ENCODE peak calls at places on chromosomes 2 and 18, in eight cellular contexts. S, X, Q, D, Z, R, P and V are unnamed samples.

GRCh38 chr18:5967007-5967406 is 71.7 kb upstream of the TMEM200C start:
- DNase-seq in D (no peak), S (no peak), X (no peak), R (no peak), Z (no peak), Q (no peak), P (no peak), V (no peak)

GRCh38 chr2:207694811-207695281 is 16.6 kb upstream of the CCNYL1 start:
- DNase-seq in X (no peak), P (no peak), Q (no peak), D (no peak), R (no peak), S (no peak), Z (no peak), V (no peak)

GRCh38 chr18:8491516-8491915 is 117.7 kb upstream of the RAB12 start:
- DNase-seq in X (no peak), S (no peak), D (no peak), R (no peak), Z (no peak), P (no peak), Q (no peak), V (no peak)

GRCh38 chr2:218423584-218423983 is 4.7 kb downstream of the VIL1 start:
- DNase-seq in D (no peak), P (no peak), S (no peak), R (no peak), Z (no peak), Q (no peak), X (no peak), V (no peak)

GRCh38 chr2:134412639-134412999 is 158.7 kb downstream of the MGAT5 start:
- DNase-seq in D (no peak), Z (no peak), S (no peak), P (no peak), R (no peak), Q (no peak), X (no peak), V (no peak)

GRCh38 chr2:27485496-27485895 is 4.0 kb downstream of the IFT172 start:
- DNase-seq in Q (no peak), R (no peak), Z (no peak), P (no peak), X (no peak), D (no peak), S (no peak), V (no peak)

GRCh38 chr2:159146930-159147666 is 139.4 kb downstream of the WDSUB1 start:
- DNase-seq in S (no peak), Z (no peak), P (no peak), X (no peak), Q (no peak), D (no peak), R (no peak), V (peak)

GRCh38 chr18:55387139-55387984 is 200.6 kb downstream of the TCF4 start:
- DNase-seq in Q (no peak), S (no peak), X (no peak), R (no peak), P (no peak), Z (no peak), D (no peak), V (peak)

GRCh38 chr2:23541453-23542334 is 156.7 kb downstream of the KLHL29 start:
- DNase-seq in Q (no peak), R (no peak), D (no peak), P (no peak), Z (no peak), S (no peak), X (no peak), V (no peak)

GRCh38 chr18:48963555-48964480 is 13.1 kb upstream of the SMAD7 start:
- DNase-seq in D (no peak), P (no peak), X (no peak), Q (no peak), R (no peak), S (no peak), Z (no peak), V (no peak)

GRCh38 chr2:20213651-20214565 is 11.0 kb downstream of the SDC1 start:
- DNase-seq in R (no peak), X (no peak), Z (no peak), Q (no peak), S (no peak), D (peak), P (no peak), V (no peak)

GRCh38 chr2:137721733-137722132 is 242.5 kb upstream of the HNMT start:
- DNase-seq in P (no peak), R (no peak), Z (no peak), X (no peak), D (no peak), S (no peak), Q (no peak), V (no peak)

GRCh38 chr18:29457316-29457715 is 1280.4 kb upstream of the CDH2 start:
- DNase-seq in Q (no peak), P (no peak), R (no peak), S (no peak), Z (no peak), D (no peak), X (no peak), V (no peak)

GRCh38 chr2:53435610-53436009 is 332.0 kb upstream of the CHAC2 start:
- DNase-seq in R (no peak), P (no peak), X (no peak), Z (no peak), Q (no peak), S (no peak), D (no peak), V (no peak)

GRCh38 chr18:23936371-23936958 is 78.1 kb upstream of the TTC39C start:
- DNase-seq in Q (no peak), D (no peak), Z (no peak), X (no peak), R (no peak), S (no peak), P (no peak), V (no peak)

GRCh38 chr2:72136933-72137497 is 10.6 kb downstream of the CYP26B1 start:
- DNase-seq in R (no peak), P (no peak), Z (no peak), S (no peak), X (no peak), D (no peak), Q (no peak), V (no peak)

GRCh38 chr18:44823782-44824181 is 143.1 kb downstream of the SETBP1 start:
- DNase-seq in D (peak), P (peak), Q (no peak), S (no peak), R (no peak), X (no peak), Z (no peak), V (peak)

GRCh38 chr2:236731767-236732580 is 162.3 kb downstream of the ACKR3 start:
- DNase-seq in Z (no peak), R (no peak), S (no peak), X (no peak), P (no peak), D (peak), Q (no peak), V (no peak)

GRCh38 chr2:74001781-74002514 is 17.2 kb downstream of the TET3 start:
- DNase-seq in P (no peak), D (no peak), X (no peak), Q (no peak), Z (no peak), R (no peak), S (no peak), V (no peak)

GRCh38 chr2:230691005-230691647 is 21.5 kb upstream of the CAB39 start:
- DNase-seq in Z (no peak), D (peak), X (no peak), P (no peak), R (no peak), Q (no peak), S (no peak), V (no peak)

GRCh38 chr2:39494784-39495251 is 57.7 kb upstream of the MAP4K3 start:
- DNase-seq in S (no peak), Z (peak), Q (no peak), X (no peak), D (no peak), R (peak), P (no peak), V (peak)

GRCh38 chr2:88077076-88077475 is 9.5 kb downstream of the SMYD1 start:
- DNase-seq in X (no peak), D (no peak), Q (no peak), P (no peak), S (no peak), R (no peak), Z (no peak), V (no peak)

GRCh38 chr18:2680216-2680792 is 24.8 kb downstream of the SMCHD1 start:
- DNase-seq in X (no peak), D (no peak), Z (no peak), P (no peak), S (no peak), R (no peak), Q (no peak), V (no peak)

GRCh38 chr2:135140606-135141005 is 88.5 kb downstream of the RAB3GAP1 start:
- DNase-seq in X (no peak), Z (no peak), R (no peak), Q (no peak), D (no peak), S (no peak), P (no peak), V (no peak)

GRCh38 chr18:6629635-6630140 is 99.8 kb upstream of the ARHGAP28 start:
- DNase-seq in X (no peak), Z (no peak), S (no peak), Q (no peak), P (no peak), D (no peak), R (no peak), V (no peak)

GRCh38 chr2:8582850-8583399 is 98.9 kb upstream of the ID2 start:
- DNase-seq in S (no peak), R (no peak), P (no peak), D (peak), Z (no peak), Q (no peak), X (no peak), V (no peak)

GRCh38 chr2:240601831-240602160 is 15.3 kb downstream of the CAPN10 start:
- DNase-seq in D (no peak), Z (no peak), Q (no peak), P (no peak), X (no peak), R (no peak), S (no peak), V (no peak)

GRCh38 chr18:77250501-77250925 is 865 bp downstream of the GALR1 start:
- DNase-seq in P (no peak), Q (no peak), S (no peak), X (no peak), R (peak), D (no peak), Z (peak), V (no peak)

GRCh38 chr2:121966663-121967062 is 211.2 kb downstream of the TSN start:
- DNase-seq in R (no peak), Q (no peak), S (no peak), D (no peak), Z (no peak), P (no peak), X (no peak), V (no peak)

GRCh38 chr2:216348909-216349308 is 23.4 kb downstream of the MARCHF4 start:
- DNase-seq in P (no peak), Q (no peak), X (no peak), Z (no peak), S (no peak), R (peak), D (no peak), V (peak)

GRCh38 chr18:22172594-22173049 is 3.2 kb downstream of the GATA6 start:
- DNase-seq in R (no peak), D (no peak), X (no peak), Z (no peak), S (no peak), P (no peak), Q (no peak), V (peak)

GRCh38 chr2:172964511-172964910 is 111.1 kb upstream of the MAP3K20 start:
- DNase-seq in R (no peak), P (no peak), D (no peak), Z (no peak), X (no peak), S (no peak), Q (no peak), V (no peak)

GRCh38 chr2:186695081-186695756 is 1.4 kb downstream of the FAM171B start:
- DNase-seq in Q (no peak), Z (no peak), S (no peak), X (no peak), P (no peak), D (peak), R (no peak), V (peak)

GRCh38 chr2:96301897-96302296 is 3.4 kb downstream of the SNRNP200 start:
- DNase-seq in Q (no peak), X (no peak), S (no peak), Z (no peak), R (no peak), P (no peak), D (no peak), V (no peak)

GRCh38 chr2:71578665-71579371 is 125.5 kb downstream of the DYSF start:
- DNase-seq in P (no peak), X (no peak), Q (no peak), S (no peak), R (no peak), D (no peak), Z (no peak), V (no peak)

GRCh38 chr2:216346781-216347180 is 25.5 kb downstream of the MARCHF4 start:
- DNase-seq in D (no peak), R (no peak), X (no peak), Q (no peak), P (no peak), S (no peak), Z (no peak), V (peak)

GRCh38 chr2:101697794-101698418 is 399 bp downstream of the MAP4K4 start:
- DNase-seq in Z (peak), X (no peak), R (no peak), S (no peak), Q (no peak), D (peak), P (no peak), V (no peak)